ENCODE peak calls at places on chromosome 9, in five cellular contexts. E is left ventricle myocardium inferior, H is pancreas, O is spleen, W is H1. F is an unnamed sample. For H3K36me3, the result is how much of the 10 kb centered on the place peaks cover.

GRCh38 chr9:76764138-76764537 is at the start of gene PCA3:
- DNase-seq in E (no peak), H (no peak), O (no peak), W (no peak), F (no peak)

GRCh38 chr9:33225319-33226152 is 14.4 kb upstream of the SPINK4 start:
- DNase-seq in E (no peak), H (no peak), O (no peak), W (no peak), F (no peak)

GRCh38 chr9:123996731-123997421 is 14.7 kb upstream of the LHX2 start:
- DNase-seq in E (no peak), H (no peak), O (peak), W (no peak), F (no peak)

GRCh38 chr9:93686880-93687236 is 110.5 kb downstream of the PHF2 start:
- DNase-seq in E (no peak), H (no peak), O (peak), W (no peak), F (no peak)

GRCh38 chr9:71918419-71918818 is 7.0 kb downstream of the C9orf85 start:
- DNase-seq in E (no peak), H (no peak), O (no peak), W (no peak), F (no peak)

GRCh38 chr9:103082494-103082893 is 87.4 kb downstream of the CYLC2 start:
- DNase-seq in E (no peak), H (no peak), O (no peak), W (no peak), F (no peak)

GRCh38 chr9:123893146-123893545 is 36.8 kb downstream of the DENND1A start:
- DNase-seq in E (no peak), H (no peak), O (no peak), W (no peak), F (no peak)

GRCh38 chr9:109206670-109207069 is 39.6 kb upstream of the FRRS1L start:
- DNase-seq in E (no peak), H (no peak), O (no peak), W (peak), F (no peak)

GRCh38 chr9:96619109-96619435 is 571 bp downstream of the CDC14B start:
- DNase-seq in E (no peak), H (peak), O (peak), W (no peak), F (no peak)

GRCh38 chr9:106897223-106897622 is 34.3 kb downstream of the ZNF462 start:
- DNase-seq in E (no peak), H (no peak), O (no peak), W (no peak), F (no peak)

GRCh38 chr9:133703571-133704399 is 34.4 kb downstream of the SARDH start:
- DNase-seq in E (no peak), H (peak), O (peak), W (no peak), F (no peak)

GRCh38 chr9:93196095-93197055 is 12.4 kb downstream of the WNK2 start:
- DNase-seq in E (no peak), H (peak), O (peak), W (no peak), F (peak)

GRCh38 chr9:12972608-12973589 is 198.1 kb downstream of the LURAP1L start:
- DNase-seq in E (peak), H (no peak), O (no peak), W (no peak), F (peak)

GRCh38 chr9:85522459-85523092 is 219.2 kb downstream of the AGTPBP1 start:
- DNase-seq in E (peak), H (peak), O (peak), W (peak), F (peak)

GRCh38 chr9:132982508-132982907 is 4.0 kb downstream of the GFI1B start:
- DNase-seq in E (no peak), H (no peak), O (no peak), W (no peak), F (no peak)

GRCh38 chr9:18255158-18255629 is 218.8 kb upstream of the ADAMTSL1 start:
- DNase-seq in E (peak), H (peak), O (peak), W (peak), F (peak)

GRCh38 chr9:87662808-87663528 is 63.0 kb upstream of the CTSL start:
- DNase-seq in E (peak), H (peak), O (no peak), W (peak), F (peak)

GRCh38 chr9:28782630-28783029 is 1209.3 kb upstream of the C9orf72 start:
- DNase-seq in E (no peak), H (no peak), O (no peak), W (no peak), F (no peak)

GRCh38 chr9:18549772-18550171 is 75.8 kb downstream of the ADAMTSL1 start:
- DNase-seq in E (no peak), H (no peak), O (no peak), W (no peak), F (no peak)

GRCh38 chr9:110029422-110029814 is 178.5 kb downstream of the C9orf152 start:
- DNase-seq in E (no peak), H (no peak), O (no peak), W (no peak), F (no peak)

GRCh38 chr9:92632641-92633040 is 37.3 kb downstream of the IPPK start:
- DNase-seq in E (no peak), H (peak), O (peak), W (no peak), F (no peak)

GRCh38 chr9:133238272-133238850 is 29.3 kb upstream of the OBP2B start:
- DNase-seq in E (peak), H (no peak), O (peak), W (peak), F (peak)

GRCh38 chr9:38226491-38226951 is 157.5 kb upstream of the SHB start:
- DNase-seq in E (no peak), H (no peak), O (no peak), W (no peak), F (no peak)

GRCh38 chr9:95102001-95102433 is 215.5 kb downstream of the FANCC start:
- DNase-seq in E (no peak), H (peak), O (no peak), W (no peak), F (no peak)

GRCh38 chr9:127972316-127972871 is 8.4 kb downstream of the EEIG1 start:
- DNase-seq in E (peak), H (no peak), O (no peak), W (no peak), F (peak)

GRCh38 chr9:109463924-109464625 is 34.0 kb downstream of the PTPN3 start:
- DNase-seq in E (no peak), H (no peak), O (no peak), W (no peak), F (no peak)

GRCh38 chr9:133589454-133590227 is 19.5 kb downstream of the FAM163B start:
- DNase-seq in E (no peak), H (no peak), O (no peak), W (peak), F (no peak)

GRCh38 chr9:92328225-92328624 is 2.5 kb downstream of the CENPP start:
- DNase-seq in E (no peak), H (no peak), O (no peak), W (no peak), F (no peak)

GRCh38 chr9:9846538-9846937 is 766.3 kb downstream of the PTPRD start:
- DNase-seq in E (no peak), H (no peak), O (no peak), W (no peak), F (no peak)

GRCh38 chr9:129481824-129482511 is 138.9 kb downstream of the C9orf50 start:
- DNase-seq in E (peak), H (no peak), O (peak), W (no peak), F (peak)

GRCh38 chr9:73583590-73583989 is 431.9 kb downstream of the ANXA1 start:
- DNase-seq in E (no peak), H (no peak), O (no peak), W (no peak), F (no peak)

DNA sequence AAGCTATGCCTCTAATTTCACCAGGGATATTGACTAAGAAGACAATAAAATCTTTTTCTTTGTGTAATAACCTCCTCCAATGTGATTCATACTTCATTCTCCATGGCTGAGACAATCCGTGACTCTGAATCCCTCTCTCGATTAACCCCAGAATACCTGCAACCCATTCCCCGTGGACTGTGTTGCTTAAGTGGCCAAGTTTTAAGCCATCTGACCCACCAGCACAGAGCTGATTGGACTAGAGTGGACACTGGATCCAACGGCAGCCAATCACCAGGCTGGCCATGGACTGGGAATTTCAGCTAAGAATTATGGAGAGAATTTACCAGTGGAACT is 5.4 kb upstream of the CCIN start:
- DNase-seq in E (no peak), H (no peak), O (no peak), W (no peak), F (no peak)
- H3K27ac ChIP-seq in E (peak), H (peak), O (no peak), W (peak), F (peak)

GRCh38 chr9:34556951-34557350 is 32.6 kb downstream of the CNTFR start:
- DNase-seq in E (no peak), H (no peak), O (peak), W (no peak), F (no peak)
- H3K4me3 ChIP-seq in E (no peak), H (no peak), O (no peak), W (no peak), F (no peak)

GRCh38 chr9:116285320-116285719 is 131.7 kb downstream of the PAPPA start:
- DNase-seq in E (no peak), H (no peak), O (no peak), W (no peak), F (no peak)
- H3K36me3 ChIP-seq in E (under half), H (under half), O (under half), W (under half), F (under half)

GRCh38 chr9:90308746-90309145 is 333.9 kb downstream of the DIRAS2 start:
- DNase-seq in E (no peak), H (no peak), O (no peak), W (no peak), F (no peak)
- H3K27ac ChIP-seq in E (no peak), H (no peak), O (no peak), W (no peak), F (no peak)

GRCh38 chr9:113581865-113582697 is 118.6 kb downstream of the RGS3 start:
- DNase-seq in E (peak), H (peak), O (peak), W (no peak), F (peak)
- H3K4me3 ChIP-seq in E (peak), H (peak), O (peak), W (no peak), F (peak)

GRCh38 chr9:98083059-98083458 is 26.5 kb downstream of the NANS start:
- DNase-seq in E (no peak), H (no peak), O (no peak), W (no peak), F (no peak)

GRCh38 chr9:98080346-98080745 is 23.8 kb downstream of the NANS start:
- DNase-seq in E (no peak), H (no peak), O (no peak), W (no peak), F (no peak)

GRCh38 chr9:98083566-98084135 is 27.1 kb downstream of the NANS start:
- DNase-seq in E (no peak), H (no peak), O (no peak), W (no peak), F (no peak)

GRCh38 chr9:98080780-98081179 is 24.2 kb downstream of the NANS start:
- DNase-seq in E (no peak), H (peak), O (peak), W (no peak), F (no peak)

DNA sequence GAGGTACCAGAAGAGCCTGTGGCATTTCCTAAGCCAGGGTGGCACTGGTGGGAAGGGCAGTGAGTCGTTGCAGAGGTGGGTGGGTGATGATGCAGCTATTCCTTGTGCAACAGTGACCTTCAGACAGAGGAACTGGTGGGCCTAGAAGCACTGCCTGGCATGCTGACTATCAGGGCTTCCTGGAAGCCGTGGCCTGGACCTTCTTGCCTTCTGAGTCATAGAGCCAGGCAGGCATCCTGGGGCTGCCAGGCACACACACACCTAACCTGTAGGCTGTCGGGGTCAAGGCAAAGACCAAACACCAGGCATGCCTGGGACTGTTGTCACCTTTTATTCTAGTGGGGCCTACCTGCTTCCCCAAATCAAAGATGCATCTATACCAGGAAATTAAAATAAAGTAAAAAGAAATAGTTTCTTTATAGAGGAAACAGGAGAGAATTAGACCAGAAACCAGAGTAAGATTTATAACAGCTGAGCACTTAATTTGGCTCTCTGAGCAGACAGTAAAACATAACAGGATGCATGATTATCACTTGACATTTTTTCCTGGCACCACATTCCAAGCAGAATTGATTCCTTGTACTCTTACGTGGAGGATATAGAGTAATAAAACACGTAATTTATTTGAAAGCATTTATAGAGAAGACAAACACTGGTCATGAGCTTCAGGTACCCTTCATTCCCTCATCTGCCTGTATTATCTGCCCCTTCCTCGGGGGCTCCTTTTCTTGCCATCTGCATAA is 25.1 kb downstream of the NANS start:
- DNase-seq in E (no peak), H (peak), O (peak), W (no peak), F (peak)
- H3K36me3 ChIP-seq in E (half or more), H (under half), O (half or more), W (under half), F (half or more)

GRCh38 chr9:6234014-6234413 is 18.4 kb downstream of the IL33 start:
- DNase-seq in E (no peak), H (no peak), O (no peak), W (no peak), F (no peak)
- H3K27ac ChIP-seq in E (peak), H (no peak), O (no peak), W (no peak), F (no peak)